ENCODE peak calls at places on chromosomes 7 and 10, in ten cellular contexts. O, H, G, E, N, T, K, A, S and Y are unnamed samples.

GRCh38 chr10:3761111-3761686 is 23.8 kb downstream of the KLF6 start:
- DNase-seq in O (no peak), H (no peak), G (no peak), E (peak), N (no peak), T (no peak), K (no peak), A (no peak), S (no peak), Y (no peak)

GRCh38 chr7:130356121-130356759 is 11.6 kb downstream of the CPA5 start:
- DNase-seq in O (peak), H (peak), G (peak), E (peak), N (peak), T (no peak), K (peak), A (no peak), S (peak), Y (peak)

GRCh38 chr7:30831936-30832335 is 60.7 kb downstream of the MINDY4 start:
- DNase-seq in O (no peak), H (no peak), G (no peak), E (no peak), N (no peak), T (no peak), K (no peak), A (no peak), S (no peak), Y (no peak)

GRCh38 chr10:25725917-25726716 is 207.9 kb upstream of the MYO3A start:
- DNase-seq in O (peak), H (peak), G (no peak), E (peak), N (peak), T (peak), K (peak), A (no peak), S (peak), Y (peak)

GRCh38 chr7:103695496-103695895 is 249.5 kb upstream of the SLC26A5 start:
- DNase-seq in O (no peak), H (no peak), G (no peak), E (no peak), N (no peak), T (no peak), K (no peak), A (no peak), S (no peak), Y (no peak)

GRCh38 chr7:79692015-79692414 is 238.5 kb upstream of the MAGI2 start:
- DNase-seq in O (peak), H (peak), G (no peak), E (no peak), N (no peak), T (no peak), K (no peak), A (no peak), S (peak), Y (peak)

GRCh38 chr10:2850202-2850601 is 217.1 kb upstream of the PFKP start:
- DNase-seq in O (no peak), H (no peak), G (no peak), E (no peak), N (no peak), T (no peak), K (no peak), A (no peak), S (no peak), Y (no peak)

GRCh38 chr10:122855745-122856144 is 10.1 kb upstream of the CUZD1 start:
- DNase-seq in O (no peak), H (no peak), G (no peak), E (no peak), N (no peak), T (no peak), K (no peak), A (no peak), S (no peak), Y (no peak)

GRCh38 chr10:122551450-122551849 is 9.1 kb upstream of the DMBT1 start:
- DNase-seq in O (no peak), H (no peak), G (peak), E (no peak), N (no peak), T (no peak), K (no peak), A (no peak), S (no peak), Y (no peak)

GRCh38 chr10:119786117-119786769 is 60.4 kb downstream of the INPP5F start:
- DNase-seq in O (peak), H (peak), G (no peak), E (peak), N (peak), T (no peak), K (no peak), A (no peak), S (peak), Y (peak)

GRCh38 chr7:12741951-12742575 is 54.6 kb downstream of the ARL4A start:
- DNase-seq in O (no peak), H (peak), G (no peak), E (no peak), N (no peak), T (no peak), K (no peak), A (no peak), S (no peak), Y (peak)

GRCh38 chr7:19470031-19470430 is 238.8 kb downstream of the POLR1F start:
- DNase-seq in O (peak), H (peak), G (no peak), E (no peak), N (no peak), T (no peak), K (no peak), A (no peak), S (peak), Y (no peak)

GRCh38 chr7:28919510-28919909 is 38.6 kb downstream of the TRIL start:
- DNase-seq in O (no peak), H (no peak), G (no peak), E (peak), N (no peak), T (no peak), K (no peak), A (no peak), S (peak), Y (no peak)

GRCh38 chr7:149469806-149470205 is 8.9 kb upstream of the ZNF777 start:
- DNase-seq in O (no peak), H (no peak), G (no peak), E (no peak), N (no peak), T (no peak), K (no peak), A (no peak), S (no peak), Y (no peak)

GRCh38 chr10:74244097-74244685 is 93.2 kb downstream of the ADK start:
- DNase-seq in O (peak), H (no peak), G (no peak), E (peak), N (peak), T (no peak), K (no peak), A (no peak), S (peak), Y (peak)

GRCh38 chr10:54796876-54797275 is 4.2 kb downstream of the PCDH15 start:
- DNase-seq in O (no peak), H (no peak), G (no peak), E (no peak), N (peak), T (no peak), K (no peak), A (no peak), S (no peak), Y (no peak)

GRCh38 chr7:54542920-54543539 is 855 bp downstream of the VSTM2A start:
- DNase-seq in O (peak), H (peak), G (no peak), E (peak), N (peak), T (no peak), K (no peak), A (no peak), S (peak), Y (peak)

GRCh38 chr7:51647931-51648351 is 331.3 kb upstream of the COBL start:
- DNase-seq in O (peak), H (no peak), G (no peak), E (peak), N (no peak), T (no peak), K (no peak), A (no peak), S (peak), Y (peak)

GRCh38 chr7:47787249-47788069 is 160.8 kb downstream of the PKD1L1 start:
- DNase-seq in O (no peak), H (no peak), G (no peak), E (no peak), N (no peak), T (no peak), K (no peak), A (no peak), S (no peak), Y (no peak)

GRCh38 chr10:17785276-17785935 is 23.7 kb upstream of the MRC1 start:
- DNase-seq in O (peak), H (no peak), G (no peak), E (no peak), N (no peak), T (no peak), K (no peak), A (peak), S (no peak), Y (no peak)

GRCh38 chr10:47325303-47326291 is 3.3 kb downstream of the GDF2 start:
- DNase-seq in O (no peak), H (no peak), G (no peak), E (no peak), N (no peak), T (no peak), K (no peak), A (peak), S (no peak), Y (no peak)

GRCh38 chr7:44615149-44615611 is 8.8 kb downstream of the OGDH start:
- DNase-seq in O (peak), H (no peak), G (no peak), E (peak), N (no peak), T (no peak), K (no peak), A (peak), S (no peak), Y (no peak)

GRCh38 chr10:99983280-99983988 is 26.3 kb downstream of the DNMBP start:
- DNase-seq in O (peak), H (peak), G (peak), E (peak), N (no peak), T (no peak), K (no peak), A (no peak), S (peak), Y (peak)

GRCh38 chr10:71970331-71970730 is 6.1 kb downstream of the CHST3 start:
- DNase-seq in O (no peak), H (no peak), G (no peak), E (no peak), N (no peak), T (no peak), K (peak), A (no peak), S (no peak), Y (peak)

GRCh38 chr10:6035101-6035834 is 26.9 kb downstream of the IL2RA start:
- DNase-seq in O (no peak), H (no peak), G (no peak), E (no peak), N (no peak), T (no peak), K (no peak), A (no peak), S (no peak), Y (no peak)

GRCh38 chr10:66322261-66322660 is 603.6 kb upstream of the LRRTM3 start:
- DNase-seq in O (no peak), H (no peak), G (no peak), E (peak), N (no peak), T (no peak), K (no peak), A (no peak), S (no peak), Y (peak)

GRCh38 chr7:112414855-112415490 is 35.3 kb upstream of the IFRD1 start:
- DNase-seq in O (peak), H (peak), G (no peak), E (peak), N (peak), T (no peak), K (peak), A (no peak), S (peak), Y (no peak)

GRCh38 chr10:33665512-33665911 is 331.0 kb upstream of the NRP1 start:
- DNase-seq in O (peak), H (peak), G (no peak), E (no peak), N (no peak), T (no peak), K (no peak), A (no peak), S (no peak), Y (peak)

GRCh38 chr7:99139031-99139430 is 4.9 kb downstream of the SMURF1 start:
- DNase-seq in O (peak), H (no peak), G (no peak), E (no peak), N (no peak), T (no peak), K (no peak), A (no peak), S (peak), Y (no peak)

DNA sequence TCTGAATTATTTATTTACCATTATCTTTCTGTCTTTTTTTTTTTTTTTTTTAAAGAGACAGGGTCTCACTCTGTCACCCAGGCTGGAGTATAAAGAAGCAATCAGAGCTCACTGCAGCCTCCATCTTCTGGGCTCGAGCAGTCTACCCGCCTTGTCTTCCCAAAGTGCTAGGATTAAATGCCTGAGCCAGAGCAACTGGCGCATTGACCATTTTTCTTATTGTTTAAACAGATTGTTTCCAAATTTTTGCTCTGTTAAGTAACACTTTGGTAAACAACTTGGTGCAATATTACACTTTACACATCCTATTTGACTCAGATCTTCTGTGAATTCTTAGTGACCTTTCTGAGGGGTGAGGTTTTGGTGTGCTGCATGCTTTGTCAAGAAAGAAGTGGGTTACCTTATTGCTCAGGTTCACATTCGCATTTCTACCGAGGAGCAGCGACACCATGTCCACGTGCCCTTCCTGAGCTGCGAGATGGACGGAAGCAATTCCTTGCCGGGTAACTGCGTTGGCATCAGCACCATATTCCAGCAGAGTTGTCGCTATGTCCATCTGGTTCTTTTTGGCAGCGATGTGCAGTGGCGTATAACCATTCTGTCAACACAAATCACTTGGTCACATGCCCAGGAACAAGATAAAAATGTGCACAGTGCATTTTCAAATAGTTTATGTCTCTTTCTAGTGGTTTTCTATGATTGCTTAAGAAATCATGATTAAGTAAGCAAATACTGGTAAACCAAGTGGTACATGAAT is 203.2 kb downstream of the ANK3 start:
- DNase-seq in O (peak), H (no peak), G (peak), E (no peak), N (no peak), T (peak), K (peak), A (peak), S (peak), Y (no peak)
- H3K4me3 ChIP-seq in O (no peak), H (no peak), G (no peak), E (no peak), N (no peak), T (no peak), K (no peak), A (no peak), S (no peak), Y (no peak)

DNA sequence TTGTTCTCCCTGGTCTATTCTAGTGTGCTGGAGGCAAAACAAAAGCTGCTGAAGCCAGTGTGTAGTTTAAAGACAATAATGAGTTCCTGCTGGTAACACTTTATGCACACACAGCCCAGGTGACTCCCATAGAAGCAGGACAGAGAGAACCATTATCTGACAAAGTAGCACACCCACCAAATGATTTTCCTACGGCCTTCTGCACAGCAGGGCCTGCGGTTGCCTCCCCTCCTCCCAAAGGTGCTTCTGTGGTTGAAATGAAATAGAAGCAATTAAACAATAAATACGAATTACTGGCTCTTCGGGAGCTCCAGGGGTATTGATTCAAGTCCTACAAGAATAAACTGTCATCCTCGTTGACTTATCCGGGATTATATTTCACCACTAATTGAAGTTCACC is 172.0 kb downstream of the ACTR3B start:
- DNase-seq in O (no peak), H (no peak), G (no peak), E (no peak), N (no peak), T (no peak), K (no peak), A (no peak), S (no peak), Y (no peak)
- H3K4me3 ChIP-seq in O (no peak), H (no peak), G (no peak), E (no peak), N (no peak), T (no peak), K (no peak), A (no peak), S (no peak), Y (no peak)

GRCh38 chr7:25849361-25850184 is 302.4 kb upstream of the NFE2L3 start:
- DNase-seq in O (peak), H (peak), G (no peak), E (peak), N (no peak), T (no peak), K (peak), A (peak), S (peak), Y (peak)
- H3K4me3 ChIP-seq in O (no peak), H (no peak), G (no peak), E (no peak), N (no peak), T (no peak), K (no peak), A (no peak), S (no peak), Y (no peak)

GRCh38 chr10:101293007-101293723 is 60.8 kb upstream of the BTRC start:
- DNase-seq in O (no peak), H (no peak), G (no peak), E (no peak), N (no peak), T (no peak), K (no peak), A (no peak), S (no peak), Y (no peak)
- H3K4me3 ChIP-seq in O (no peak), H (no peak), G (peak), E (no peak), N (no peak), T (peak), K (peak), A (peak), S (peak), Y (no peak)

GRCh38 chr10:80196270-80196949 is 8.9 kb downstream of the ANXA11 start:
- DNase-seq in O (peak), H (peak), G (no peak), E (peak), N (no peak), T (peak), K (no peak), A (peak), S (no peak), Y (peak)
- H3K4me3 ChIP-seq in O (no peak), H (no peak), G (no peak), E (no peak), N (no peak), T (peak), K (peak), A (no peak), S (no peak), Y (no peak)

GRCh38 chr10:87960230-87960629 is 96.8 kb downstream of the PTEN start:
- DNase-seq in O (peak), H (peak), G (no peak), E (no peak), N (no peak), T (no peak), K (peak), A (no peak), S (no peak), Y (peak)
- H3K4me3 ChIP-seq in O (no peak), H (no peak), G (no peak), E (no peak), N (no peak), T (no peak), K (peak), A (no peak), S (no peak), Y (no peak)

GRCh38 chr10:15168781-15169554 is 475 bp upstream of the NMT2 start:
- DNase-seq in O (peak), H (peak), G (peak), E (peak), N (peak), T (peak), K (peak), A (peak), S (peak), Y (peak)
- H3K4me3 ChIP-seq in O (no peak), H (peak), G (peak), E (no peak), N (no peak), T (no peak), K (peak), A (peak), S (no peak), Y (no peak)